ENCODE peak calls at places on chromosome 2, in five cellular contexts. One of them, this sample, is unnamed.

GRCh38 chr2:143282684-143283083 is 153.5 kb downstream of the ARHGAP15 start:
- DNase-seq in cardiac fibroblast: no peak
- DNase-seq in pancreas: no peak
- DNase-seq in sigmoid colon: no peak
- DNase-seq in tibial artery: no peak
- DNase-seq in this sample: no peak

GRCh38 chr2:69381337-69381737 is 5.7 kb downstream of the GFPT1 start:
- DNase-seq in cardiac fibroblast: peak; percentile 64
- DNase-seq in pancreas: no peak
- DNase-seq in sigmoid colon: no peak
- DNase-seq in tibial artery: no peak
- DNase-seq in this sample: no peak

GRCh38 chr2:239716536-239717318 is 308.4 kb downstream of the NDUFA10 start:
- DNase-seq in cardiac fibroblast: peak; percentile 7
- DNase-seq in pancreas: no peak
- DNase-seq in sigmoid colon: peak; percentile 69
- DNase-seq in tibial artery: peak; percentile 55
- DNase-seq in this sample: no peak

GRCh38 chr2:108971661-108972566 is 17.1 kb downstream of the EDAR start:
- DNase-seq in cardiac fibroblast: no peak
- DNase-seq in pancreas: no peak
- DNase-seq in sigmoid colon: no peak
- DNase-seq in tibial artery: peak; percentile 63
- DNase-seq in this sample: peak; percentile 54

GRCh38 chr2:60492550-60492949 is 60.9 kb downstream of the BCL11A start:
- DNase-seq in cardiac fibroblast: no peak
- DNase-seq in pancreas: no peak
- DNase-seq in sigmoid colon: no peak
- DNase-seq in tibial artery: no peak
- DNase-seq in this sample: no peak

GRCh38 chr2:145096582-145096981 is 576.7 kb upstream of the ZEB2 start:
- DNase-seq in cardiac fibroblast: peak; percentile 25
- DNase-seq in pancreas: no peak
- DNase-seq in sigmoid colon: no peak
- DNase-seq in tibial artery: no peak
- DNase-seq in this sample: no peak

GRCh38 chr2:159880729-159881128 is 82.7 kb upstream of the CD302 start:
- DNase-seq in cardiac fibroblast: no peak
- DNase-seq in pancreas: no peak
- DNase-seq in sigmoid colon: no peak
- DNase-seq in tibial artery: no peak
- DNase-seq in this sample: no peak

GRCh38 chr2:28276076-28276618 is 116.5 kb upstream of the FOSL2 start:
- DNase-seq in cardiac fibroblast: peak; percentile 89
- DNase-seq in pancreas: no peak
- DNase-seq in sigmoid colon: no peak
- DNase-seq in tibial artery: no peak
- DNase-seq in this sample: peak; percentile 99

GRCh38 chr2:101790856-101791255 is 93.3 kb downstream of the MAP4K4 start:
- DNase-seq in cardiac fibroblast: peak; percentile 73
- DNase-seq in pancreas: no peak
- DNase-seq in sigmoid colon: no peak
- DNase-seq in tibial artery: no peak
- DNase-seq in this sample: peak; percentile 69

GRCh38 chr2:44970846-44971450 is 29.4 kb downstream of the SIX3 start:
- DNase-seq in cardiac fibroblast: no peak
- DNase-seq in pancreas: no peak
- DNase-seq in sigmoid colon: no peak
- DNase-seq in tibial artery: no peak
- DNase-seq in this sample: no peak

GRCh38 chr2:203740741-203741363 is 34.4 kb downstream of the CD28 start:
- DNase-seq in cardiac fibroblast: peak; percentile 32
- DNase-seq in pancreas: no peak
- DNase-seq in sigmoid colon: no peak
- DNase-seq in tibial artery: no peak
- DNase-seq in this sample: no peak

GRCh38 chr2:58866527-58866926 is 625.4 kb upstream of the FANCL start:
- DNase-seq in cardiac fibroblast: no peak
- DNase-seq in pancreas: no peak
- DNase-seq in sigmoid colon: no peak
- DNase-seq in tibial artery: no peak
- DNase-seq in this sample: no peak

GRCh38 chr2:58870704-58871103 is 629.6 kb upstream of the FANCL start:
- DNase-seq in cardiac fibroblast: no peak
- DNase-seq in pancreas: no peak
- DNase-seq in sigmoid colon: no peak
- DNase-seq in tibial artery: no peak
- DNase-seq in this sample: no peak

GRCh38 chr2:58866946-58867345 is 625.8 kb upstream of the FANCL start:
- DNase-seq in cardiac fibroblast: no peak
- DNase-seq in pancreas: no peak
- DNase-seq in sigmoid colon: no peak
- DNase-seq in tibial artery: no peak
- DNase-seq in this sample: no peak

GRCh38 chr2:58875462-58875861 is 634.3 kb upstream of the FANCL start:
- DNase-seq in cardiac fibroblast: no peak
- DNase-seq in pancreas: no peak
- DNase-seq in sigmoid colon: no peak
- DNase-seq in tibial artery: no peak
- DNase-seq in this sample: no peak

DNA sequence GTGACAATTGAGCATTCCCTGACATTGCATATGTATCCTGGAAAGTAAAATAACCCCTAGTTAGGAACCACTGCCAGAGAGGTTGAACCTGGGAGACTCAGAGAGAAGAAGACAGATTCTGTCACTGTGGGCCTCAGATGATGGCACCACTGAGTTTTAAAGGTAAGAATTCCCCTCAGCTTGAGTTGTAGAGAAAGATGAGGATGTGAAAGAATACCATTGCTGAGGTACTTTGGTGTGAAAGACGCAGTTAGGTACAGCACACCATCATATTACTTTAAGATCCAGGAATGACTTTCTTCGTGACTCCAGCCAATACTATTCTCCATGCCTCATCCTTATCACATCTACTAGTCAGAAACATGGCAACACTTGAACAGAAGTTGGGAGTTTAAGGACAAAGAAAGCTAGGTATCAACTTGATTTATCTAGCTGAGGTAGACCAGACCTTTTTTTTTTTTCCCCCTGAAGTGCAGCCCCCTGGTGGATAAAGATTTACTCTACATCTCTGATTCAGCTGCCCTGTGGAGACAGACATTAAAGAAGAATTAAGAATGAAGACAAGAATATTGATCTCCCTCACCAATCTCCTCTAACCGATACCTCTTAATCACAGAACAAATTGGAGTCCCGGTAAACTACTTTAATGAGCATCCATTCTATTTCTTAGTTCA is 630.5 kb upstream of the FANCL start:
- DNase-seq in cardiac fibroblast: no peak
- DNase-seq in pancreas: no peak
- DNase-seq in sigmoid colon: no peak
- DNase-seq in tibial artery: no peak
- DNase-seq in this sample: no peak
- TF ChIP-seq CTCF in cardiac fibroblast: no peak
- TF ChIP-seq CTCF in pancreas: no peak
- TF ChIP-seq CTCF in sigmoid colon: no peak
- TF ChIP-seq CTCF in tibial artery: no peak
- TF ChIP-seq CTCF in this sample: no peak

GRCh38 chr2:172105715-172106124 is 3.0 kb upstream of the DLX2 start:
- DNase-seq in cardiac fibroblast: no peak
- DNase-seq in pancreas: no peak
- DNase-seq in sigmoid colon: no peak
- DNase-seq in tibial artery: no peak
- DNase-seq in this sample: no peak
- H3K4me3 ChIP-seq in cardiac fibroblast: peak overlapping the region; percentile 51
- H3K4me3 ChIP-seq in pancreas: no peak overlapping the region
- H3K4me3 ChIP-seq in sigmoid colon: no peak overlapping the region
- H3K4me3 ChIP-seq in tibial artery: no peak overlapping the region
- H3K4me3 ChIP-seq in this sample: peak overlapping the region; percentile 48

DNA sequence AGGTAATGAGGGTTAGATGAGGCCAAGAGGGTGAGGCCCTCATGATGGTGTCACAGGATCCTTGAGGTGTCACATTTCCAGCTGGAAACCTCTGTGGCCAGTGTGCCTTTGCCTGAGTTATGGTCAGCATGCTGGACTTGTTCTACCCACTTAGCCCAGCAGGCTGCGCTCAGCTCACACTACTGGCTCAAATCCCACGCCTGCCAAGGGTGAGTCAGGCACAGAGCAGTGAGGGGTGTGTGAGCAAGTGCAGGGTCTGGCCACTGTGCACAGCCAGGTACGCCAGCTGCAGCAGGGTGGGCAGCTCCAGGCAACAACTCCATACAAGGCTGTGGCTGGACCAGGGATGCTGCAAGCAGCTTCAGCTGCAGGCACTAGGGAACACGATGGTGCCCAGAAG is 616.6 kb upstream of the FSHR start:
- DNase-seq in cardiac fibroblast: peak; percentile 6
- DNase-seq in pancreas: peak; percentile 45
- DNase-seq in sigmoid colon: no peak
- DNase-seq in tibial artery: no peak
- DNase-seq in this sample: no peak
- TF ChIP-seq CTCF in cardiac fibroblast: no peak
- TF ChIP-seq CTCF in pancreas: peak; percentile 33
- TF ChIP-seq CTCF in sigmoid colon: peak; percentile 24
- TF ChIP-seq CTCF in tibial artery: no peak
- TF ChIP-seq CTCF in this sample: no peak

GRCh38 chr2:237696471-237696870 is 69.1 kb downstream of the LRRFIP1 start:
- DNase-seq in cardiac fibroblast: no peak
- DNase-seq in pancreas: no peak
- DNase-seq in sigmoid colon: no peak
- DNase-seq in tibial artery: no peak
- DNase-seq in this sample: no peak
- H3K4me3 ChIP-seq in cardiac fibroblast: no peak overlapping the region
- H3K4me3 ChIP-seq in pancreas: no peak overlapping the region
- H3K4me3 ChIP-seq in sigmoid colon: no peak overlapping the region
- H3K4me3 ChIP-seq in tibial artery: peak overlapping the region; percentile 22
- H3K4me3 ChIP-seq in this sample: no peak overlapping the region

DNA sequence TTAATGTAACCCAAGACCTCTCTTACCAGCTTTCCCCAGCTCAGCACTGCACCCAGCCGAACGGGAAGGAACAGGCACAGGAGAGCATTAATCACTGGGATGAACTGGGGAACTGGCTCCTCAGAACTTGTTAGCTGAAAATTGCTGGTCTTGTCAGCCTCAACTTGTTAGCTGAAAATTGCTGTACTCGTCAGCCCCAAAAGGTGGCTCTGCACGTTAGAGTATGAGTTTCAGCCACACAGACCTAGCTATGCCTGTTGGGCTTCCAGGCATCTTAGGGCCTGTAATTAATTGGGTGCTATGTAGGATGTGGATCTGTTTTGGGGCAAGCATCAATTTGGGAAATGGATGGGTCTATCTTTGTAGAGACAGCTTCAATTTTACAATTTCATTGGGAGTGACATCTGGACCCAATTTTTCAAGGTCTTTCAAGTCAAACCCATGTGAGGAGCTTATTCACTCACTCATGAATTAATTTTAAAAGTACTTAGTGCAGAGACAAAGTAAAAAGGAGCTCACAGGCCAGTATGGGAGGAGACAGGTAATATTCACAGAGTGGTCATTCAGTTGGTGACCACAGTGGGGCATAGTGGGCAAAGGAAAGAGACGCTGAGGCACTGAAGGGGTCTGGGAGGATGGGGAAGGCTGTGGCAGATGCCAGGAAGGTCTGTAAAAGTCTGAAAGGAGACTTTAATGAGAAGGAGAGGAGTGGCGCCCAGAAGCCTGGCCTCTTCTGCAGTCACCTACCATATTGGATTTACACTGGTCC is 75.8 kb downstream of the CD8B2 start:
- DNase-seq in cardiac fibroblast: no peak
- DNase-seq in pancreas: no peak
- DNase-seq in sigmoid colon: peak; percentile 60
- DNase-seq in tibial artery: no peak
- DNase-seq in this sample: no peak
- TF ChIP-seq CTCF in cardiac fibroblast: no peak
- TF ChIP-seq CTCF in pancreas: no peak
- TF ChIP-seq CTCF in sigmoid colon: no peak
- TF ChIP-seq CTCF in tibial artery: no peak
- TF ChIP-seq CTCF in this sample: peak; percentile 14

DNA sequence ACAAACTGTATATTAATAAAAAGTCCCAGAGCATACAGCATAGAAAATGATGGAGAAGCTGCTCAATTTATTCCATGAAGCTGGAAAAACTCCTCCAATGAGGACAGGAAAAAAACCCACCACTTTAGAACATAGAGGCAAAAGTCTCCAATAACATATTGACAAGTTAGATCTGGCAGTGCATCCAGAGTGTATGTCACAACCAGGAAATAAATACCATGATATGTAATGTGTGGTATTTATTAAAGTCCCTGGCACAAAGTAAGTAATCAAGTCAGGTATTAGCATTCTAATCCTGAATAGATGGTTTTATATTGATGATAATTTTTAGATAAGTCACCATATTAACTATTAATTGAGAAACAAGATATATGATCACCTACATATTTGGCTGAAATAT is 427.3 kb upstream of the HS6ST1 start:
- DNase-seq in cardiac fibroblast: no peak
- DNase-seq in pancreas: no peak
- DNase-seq in sigmoid colon: no peak
- DNase-seq in tibial artery: no peak
- DNase-seq in this sample: no peak
- H3K4me3 ChIP-seq in cardiac fibroblast: no peak overlapping the region
- H3K4me3 ChIP-seq in pancreas: no peak overlapping the region
- H3K4me3 ChIP-seq in sigmoid colon: no peak overlapping the region
- H3K4me3 ChIP-seq in tibial artery: no peak overlapping the region
- H3K4me3 ChIP-seq in this sample: no peak overlapping the region

GRCh38 chr2:120856421-120856862 is 120.8 kb downstream of the GLI2 start:
- DNase-seq in cardiac fibroblast: peak; percentile 58
- DNase-seq in pancreas: no peak
- DNase-seq in sigmoid colon: peak; percentile 72
- DNase-seq in tibial artery: peak; percentile 65
- DNase-seq in this sample: no peak
- TF ChIP-seq CTCF in cardiac fibroblast: no peak
- TF ChIP-seq CTCF in pancreas: no peak
- TF ChIP-seq CTCF in sigmoid colon: peak; percentile 39
- TF ChIP-seq CTCF in tibial artery: peak; percentile 25
- TF ChIP-seq CTCF in this sample: peak; percentile 53

GRCh38 chr2:64325477-64325851 is 128.5 kb upstream of the LGALSL start:
- DNase-seq in cardiac fibroblast: no peak
- DNase-seq in pancreas: no peak
- DNase-seq in sigmoid colon: no peak
- DNase-seq in tibial artery: no peak
- DNase-seq in this sample: no peak
- H3K4me3 ChIP-seq in cardiac fibroblast: no peak overlapping the region
- H3K4me3 ChIP-seq in pancreas: no peak overlapping the region
- H3K4me3 ChIP-seq in sigmoid colon: no peak overlapping the region
- H3K4me3 ChIP-seq in tibial artery: no peak overlapping the region
- H3K4me3 ChIP-seq in this sample: no peak overlapping the region

GRCh38 chr2:157760949-157761348 is 115.2 kb downstream of the ACVR1 start:
- DNase-seq in cardiac fibroblast: no peak
- DNase-seq in pancreas: no peak
- DNase-seq in sigmoid colon: no peak
- DNase-seq in tibial artery: no peak
- DNase-seq in this sample: no peak
- TF ChIP-seq CTCF in cardiac fibroblast: no peak
- TF ChIP-seq CTCF in pancreas: no peak
- TF ChIP-seq CTCF in sigmoid colon: no peak
- TF ChIP-seq CTCF in tibial artery: no peak
- TF ChIP-seq CTCF in this sample: no peak

DNA sequence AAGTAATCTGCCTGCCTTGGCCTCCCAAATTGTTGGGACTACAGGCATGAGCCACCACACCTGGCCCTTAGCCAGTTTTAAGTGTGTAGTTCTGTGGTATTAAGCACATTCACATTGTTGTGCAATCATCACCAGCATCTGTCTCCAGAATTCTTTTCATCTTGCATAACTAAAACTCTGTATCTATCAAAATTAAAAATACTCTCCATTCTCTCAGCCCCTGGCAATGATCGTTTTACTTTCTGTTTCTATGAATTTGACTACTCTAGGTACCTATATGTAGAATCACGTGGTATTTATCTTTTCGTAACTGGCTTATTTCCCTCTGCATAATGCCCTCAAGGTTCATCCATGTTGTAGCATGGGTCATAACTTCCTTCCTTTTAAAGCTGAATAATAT is 45.5 kb upstream of the CAVIN2 start:
- DNase-seq in cardiac fibroblast: peak; percentile 85
- DNase-seq in pancreas: no peak
- DNase-seq in sigmoid colon: no peak
- DNase-seq in tibial artery: no peak
- DNase-seq in this sample: peak; percentile 31
- H3K4me3 ChIP-seq in cardiac fibroblast: no peak overlapping the region
- H3K4me3 ChIP-seq in pancreas: no peak overlapping the region
- H3K4me3 ChIP-seq in sigmoid colon: no peak overlapping the region
- H3K4me3 ChIP-seq in tibial artery: no peak overlapping the region
- H3K4me3 ChIP-seq in this sample: no peak overlapping the region

This sample was measured in BJ.